ENCODE peak calls at places on chromosomes 16 and 17, in four cellular contexts. Y is RWPE1; V is substantia nigra; J is effector memory CD8-positive, alpha-beta T cell. F is an unnamed sample.
A peak's percentile ranks its signal among the peaks of the same experiment; 100 is the strongest.

GRCh38 chr17:50882851-50883250 is 16.7 kb upstream of the TOB1 start:
- DNase-seq in Y (peak; percentile 68), V (no peak), J (no peak), F (no peak)

GRCh38 chr17:76681222-76682137 is 29.3 kb downstream of the MXRA7 start:
- DNase-seq in V (peak; percentile 51), Y (peak; percentile 51), J (peak; percentile 80), F (no peak)

GRCh38 chr16:48329138-48329537 is 56.1 kb downstream of the SIAH1 start:
- DNase-seq in J (no peak), V (no peak), Y (no peak), F (no peak)

GRCh38 chr17:44797809-44798208 is 32.3 kb downstream of the GJC1 start:
- DNase-seq in V (no peak), J (no peak), Y (no peak), F (no peak)

GRCh38 chr16:19704321-19705130 is 13.5 kb downstream of the KNOP1 start:
- DNase-seq in V (no peak), Y (peak; percentile 52), J (no peak), F (no peak)

GRCh38 chr17:73284906-73285602 is 23.4 kb upstream of the CPSF4L start:
- DNase-seq in J (no peak), V (no peak), Y (no peak), F (no peak)

GRCh38 chr17:77101521-77102410 is 39.0 kb upstream of the SEC14L1 start:
- DNase-seq in V (no peak), Y (no peak), J (no peak), F (no peak)

GRCh38 chr16:17544785-17545184 is 74.0 kb upstream of the XYLT1 start:
- DNase-seq in Y (no peak), V (no peak), J (no peak), F (no peak)

GRCh38 chr16:19735074-19735867 is 17.2 kb downstream of the IQCK start:
- DNase-seq in J (no peak), Y (no peak), V (no peak), F (peak; percentile 16)

GRCh38 chr17:71110326-71110725 is 941.0 kb downstream of the KCNJ2 start:
- DNase-seq in V (no peak), J (no peak), Y (peak; percentile 42), F (no peak)

GRCh38 chr17:7355053-7355452 is at the start of gene TMEM95:
- DNase-seq in V (peak; percentile 76), Y (no peak), J (no peak), F (peak; percentile 44)

GRCh38 chr17:46191332-46192210 is 1.7 kb downstream of the KANSL1 start:
- DNase-seq in V (peak; percentile 41), Y (peak; percentile 73), J (no peak), F (peak; percentile 28)

GRCh38 chr16:8935989-8936388 is 27.7 kb downstream of the USP7 start:
- DNase-seq in J (no peak), V (no peak), Y (no peak), F (no peak)

GRCh38 chr17:49456172-49456965 is 38.7 kb upstream of the NGFR start:
- DNase-seq in Y (no peak), V (no peak), J (no peak), F (no peak)

GRCh38 chr16:2160915-2161551 is 5.5 kb downstream of the TRAF7 start:
- DNase-seq in J (no peak), V (no peak), Y (no peak), F (no peak)

GRCh38 chr16:66386629-66387622 is 20.4 kb downstream of the CDH5 start:
- DNase-seq in V (no peak), J (no peak), Y (no peak), F (no peak)

GRCh38 chr17:56593741-56594527 is 435 bp downstream of the NOG start:
- DNase-seq in Y (peak; percentile 57), J (peak; percentile 4), V (no peak), F (peak; percentile 77)

GRCh38 chr16:56728027-56728426 is 1.9 kb upstream of the NUP93 start:
- DNase-seq in J (no peak), V (no peak), Y (no peak), F (no peak)

GRCh38 chr17:29929006-29929543 is 953 bp downstream of the SSH2 start:
- DNase-seq in Y (peak; percentile 30), J (no peak), V (no peak), F (no peak)

GRCh38 chr16:17305694-17306093 is 165.1 kb downstream of the XYLT1 start:
- DNase-seq in Y (no peak), J (no peak), V (no peak), F (no peak)

GRCh38 chr17:40312131-40312731 is 3.3 kb downstream of the RARA start:
- DNase-seq in J (no peak), Y (no peak), V (no peak), F (peak; percentile 53)

GRCh38 chr16:10048850-10049249 is 133.4 kb downstream of the GRIN2A start:
- DNase-seq in V (no peak), J (no peak), Y (no peak), F (no peak)

GRCh38 chr17:57356153-57356721 is 99.9 kb downstream of the MSI2 start:
- DNase-seq in J (no peak), Y (no peak), V (no peak), F (no peak)

GRCh38 chr17:7204828-7205461 is 14.7 kb downstream of the DLG4 start:
- DNase-seq in V (peak; percentile 79), Y (peak; percentile 42), J (peak; percentile 98), F (peak; percentile 76)

GRCh38 chr17:44540246-44541084 is 16.8 kb upstream of the FZD2 start:
- DNase-seq in J (no peak), V (no peak), Y (no peak), F (no peak)

GRCh38 chr17:44595216-44595775 is 38.0 kb downstream of the FZD2 start:
- DNase-seq in V (no peak), Y (no peak), J (no peak), F (no peak)

GRCh38 chr16:79658301-79659001 is 57.9 kb upstream of the MAF start:
- DNase-seq in J (no peak), Y (peak; percentile 88), V (no peak), F (no peak)

GRCh38 chr17:80737106-80738019 is 192.7 kb downstream of the RPTOR start:
- DNase-seq in Y (no peak), V (no peak), J (no peak), F (no peak)

GRCh38 chr16:69927056-69927757 is 23.9 kb upstream of the CLEC18A start:
- DNase-seq in Y (no peak), V (peak; percentile 53), J (no peak), F (peak; percentile 12)

GRCh38 chr17:21039839-21040575 is 2.8 kb downstream of the USP22 start:
- DNase-seq in V (no peak), J (peak; percentile 12), Y (peak; percentile 59), F (no peak)

GRCh38 chr17:76485569-76485968 is 15.7 kb downstream of the RHBDF2 start:
- DNase-seq in V (no peak), Y (no peak), J (no peak), F (peak; percentile 43)

GRCh38 chr17:28763137-28763799 is 19.5 kb downstream of the TRAF4 start:
- DNase-seq in J (no peak), Y (no peak), V (no peak), F (no peak)

GRCh38 chr17:72445055-72445991 is 324.5 kb downstream of the SOX9 start:
- DNase-seq in Y (no peak), J (no peak), V (peak; percentile 37), F (peak; percentile 30)

GRCh38 chr16:8929086-8929748 is 34.5 kb downstream of the USP7 start:
- DNase-seq in J (no peak), Y (no peak), V (no peak), F (no peak)

GRCh38 chr16:82603784-82604411 is 22.9 kb upstream of the CDH13 start:
- DNase-seq in Y (peak; percentile 49), J (no peak), V (peak; percentile 57), F (no peak)